ENCODE peak calls at places on chromosome 22, in five cellular contexts. One of them, this sample, is unnamed.

GRCh38 chr22:45319319-45319675 is 9.6 kb downstream of the FAM118A start:
- DNase-seq in A549: no peak
- DNase-seq in upper lobe of right lung: no peak
- DNase-seq in esophagus muscularis mucosa: no peak
- DNase-seq in fibroblast of mammary gland: peak; percentile 62
- DNase-seq in this sample: no peak

GRCh38 chr22:44317163-44317455 is 4.4 kb upstream of the SHISAL1 start:
- DNase-seq in A549: no peak
- DNase-seq in upper lobe of right lung: no peak
- DNase-seq in esophagus muscularis mucosa: no peak
- DNase-seq in fibroblast of mammary gland: no peak
- DNase-seq in this sample: no peak

GRCh38 chr22:31846161-31847115 is 92.6 kb downstream of the DEPDC5 start:
- DNase-seq in A549: peak; percentile 20
- DNase-seq in upper lobe of right lung: no peak
- DNase-seq in esophagus muscularis mucosa: no peak
- DNase-seq in fibroblast of mammary gland: peak; percentile 57
- DNase-seq in this sample: no peak

GRCh38 chr22:23288301-23289129 is 108.2 kb downstream of the BCR start:
- DNase-seq in A549: no peak
- DNase-seq in upper lobe of right lung: no peak
- DNase-seq in esophagus muscularis mucosa: no peak
- DNase-seq in fibroblast of mammary gland: no peak
- DNase-seq in this sample: no peak

GRCh38 chr22:39297490-39298193 is 21.8 kb downstream of the RPL3 start:
- DNase-seq in A549: no peak
- DNase-seq in upper lobe of right lung: no peak
- DNase-seq in esophagus muscularis mucosa: no peak
- DNase-seq in fibroblast of mammary gland: no peak
- DNase-seq in this sample: no peak

GRCh38 chr22:44632823-44633478 is 69.1 kb upstream of the PRR5 start:
- DNase-seq in A549: no peak
- DNase-seq in upper lobe of right lung: no peak
- DNase-seq in esophagus muscularis mucosa: peak; percentile 80
- DNase-seq in fibroblast of mammary gland: no peak
- DNase-seq in this sample: no peak

GRCh38 chr22:43288807-43289417 is 54.3 kb downstream of the SCUBE1 start:
- DNase-seq in A549: no peak
- DNase-seq in upper lobe of right lung: no peak
- DNase-seq in esophagus muscularis mucosa: no peak
- DNase-seq in fibroblast of mammary gland: no peak
- DNase-seq in this sample: no peak

GRCh38 chr22:47366026-47366767 is 603.7 kb downstream of the TBC1D22A start:
- DNase-seq in A549: no peak
- DNase-seq in upper lobe of right lung: no peak
- DNase-seq in esophagus muscularis mucosa: no peak
- DNase-seq in fibroblast of mammary gland: no peak
- DNase-seq in this sample: no peak

GRCh38 chr22:48405741-48406140 is 1421.9 kb downstream of the BRD1 start:
- DNase-seq in A549: peak; percentile 95
- DNase-seq in upper lobe of right lung: no peak
- DNase-seq in esophagus muscularis mucosa: no peak
- DNase-seq in fibroblast of mammary gland: peak; percentile 1
- DNase-seq in this sample: no peak

GRCh38 chr22:28052818-28053217 is 133.8 kb upstream of the PITPNB start:
- DNase-seq in A549: no peak
- DNase-seq in upper lobe of right lung: no peak
- DNase-seq in esophagus muscularis mucosa: no peak
- DNase-seq in fibroblast of mammary gland: no peak
- DNase-seq in this sample: no peak

GRCh38 chr22:26550498-26551033 is 38.3 kb upstream of the TFIP11 start:
- DNase-seq in A549: no peak
- DNase-seq in upper lobe of right lung: peak; percentile 86
- DNase-seq in esophagus muscularis mucosa: no peak
- DNase-seq in fibroblast of mammary gland: peak; percentile 92
- DNase-seq in this sample: no peak

GRCh38 chr22:35547993-35548761 is 7.5 kb downstream of the RASD2 start:
- DNase-seq in A549: no peak
- DNase-seq in upper lobe of right lung: no peak
- DNase-seq in esophagus muscularis mucosa: no peak
- DNase-seq in fibroblast of mammary gland: no peak
- DNase-seq in this sample: no peak

GRCh38 chr22:33678523-33678922 is 241.8 kb downstream of the LARGE1 start:
- DNase-seq in A549: no peak
- DNase-seq in upper lobe of right lung: no peak
- DNase-seq in esophagus muscularis mucosa: no peak
- DNase-seq in fibroblast of mammary gland: no peak
- DNase-seq in this sample: no peak

GRCh38 chr22:42363851-42364250 is 68.4 kb downstream of the NFAM1 start:
- DNase-seq in A549: no peak
- DNase-seq in upper lobe of right lung: no peak
- DNase-seq in esophagus muscularis mucosa: no peak
- DNase-seq in fibroblast of mammary gland: no peak
- DNase-seq in this sample: no peak

GRCh38 chr22:43293661-43294392 is 49.3 kb downstream of the SCUBE1 start:
- DNase-seq in A549: peak; percentile 73
- DNase-seq in upper lobe of right lung: peak; percentile 80
- DNase-seq in esophagus muscularis mucosa: peak; percentile 96
- DNase-seq in fibroblast of mammary gland: peak; percentile 62
- DNase-seq in this sample: peak; percentile 24

GRCh38 chr22:19957445-19957844 is 15.8 kb upstream of the TXNRD2 start:
- DNase-seq in A549: no peak
- DNase-seq in upper lobe of right lung: no peak
- DNase-seq in esophagus muscularis mucosa: no peak
- DNase-seq in fibroblast of mammary gland: no peak
- DNase-seq in this sample: no peak

GRCh38 chr22:43476341-43476740 is 64.5 kb downstream of the MPPED1 start:
- DNase-seq in A549: peak; percentile 34
- DNase-seq in upper lobe of right lung: no peak
- DNase-seq in esophagus muscularis mucosa: no peak
- DNase-seq in fibroblast of mammary gland: no peak
- DNase-seq in this sample: no peak

GRCh38 chr22:26542831-26543230 is 30.6 kb upstream of the TFIP11 start:
- DNase-seq in A549: no peak
- DNase-seq in upper lobe of right lung: no peak
- DNase-seq in esophagus muscularis mucosa: no peak
- DNase-seq in fibroblast of mammary gland: no peak
- DNase-seq in this sample: no peak

GRCh38 chr22:28771195-28771791 is 1.2 kb upstream of the CCDC117 start:
- DNase-seq in A549: peak; percentile 23
- DNase-seq in upper lobe of right lung: no peak
- DNase-seq in esophagus muscularis mucosa: no peak
- DNase-seq in fibroblast of mammary gland: no peak
- DNase-seq in this sample: peak; percentile 86

GRCh38 chr22:40043086-40043485 is 48.3 kb downstream of the FAM83F start:
- DNase-seq in A549: no peak
- DNase-seq in upper lobe of right lung: no peak
- DNase-seq in esophagus muscularis mucosa: no peak
- DNase-seq in fibroblast of mammary gland: peak; percentile 76
- DNase-seq in this sample: peak; percentile 50

GRCh38 chr22:44802071-44802700 is 49.8 kb downstream of the ARHGAP8 start:
- DNase-seq in A549: no peak
- DNase-seq in upper lobe of right lung: no peak
- DNase-seq in esophagus muscularis mucosa: no peak
- DNase-seq in fibroblast of mammary gland: no peak
- DNase-seq in this sample: no peak

GRCh38 chr22:19645391-19645790 is 68.9 kb upstream of the SEPTIN5 start:
- DNase-seq in A549: no peak
- DNase-seq in upper lobe of right lung: no peak
- DNase-seq in esophagus muscularis mucosa: no peak
- DNase-seq in fibroblast of mammary gland: no peak
- DNase-seq in this sample: no peak

GRCh38 chr22:27186643-27187042 is 529.3 kb downstream of the MIAT start:
- DNase-seq in A549: no peak
- DNase-seq in upper lobe of right lung: no peak
- DNase-seq in esophagus muscularis mucosa: no peak
- DNase-seq in fibroblast of mammary gland: no peak
- DNase-seq in this sample: no peak

GRCh38 chr22:32803020-32803758 is 1.7 kb downstream of the TIMP3 start:
- DNase-seq in A549: no peak
- DNase-seq in upper lobe of right lung: no peak
- DNase-seq in esophagus muscularis mucosa: no peak
- DNase-seq in fibroblast of mammary gland: peak; percentile 68
- DNase-seq in this sample: peak; percentile 76

GRCh38 chr22:47192651-47193437 is 430.4 kb downstream of the TBC1D22A start:
- DNase-seq in A549: peak; percentile 74
- DNase-seq in upper lobe of right lung: peak; percentile 61
- DNase-seq in esophagus muscularis mucosa: no peak
- DNase-seq in fibroblast of mammary gland: no peak
- DNase-seq in this sample: no peak

GRCh38 chr22:50705851-50706351 is 32.1 kb upstream of the ACR start:
- DNase-seq in A549: no peak
- DNase-seq in upper lobe of right lung: peak; percentile 65
- DNase-seq in esophagus muscularis mucosa: no peak
- DNase-seq in fibroblast of mammary gland: no peak
- DNase-seq in this sample: no peak

GRCh38 chr22:43390166-43390565 is 21.6 kb upstream of the MPPED1 start:
- DNase-seq in A549: no peak
- DNase-seq in upper lobe of right lung: no peak
- DNase-seq in esophagus muscularis mucosa: no peak
- DNase-seq in fibroblast of mammary gland: no peak
- DNase-seq in this sample: no peak

GRCh38 chr22:33605686-33606085 is 314.6 kb downstream of the LARGE1 start:
- DNase-seq in A549: no peak
- DNase-seq in upper lobe of right lung: no peak
- DNase-seq in esophagus muscularis mucosa: no peak
- DNase-seq in fibroblast of mammary gland: no peak
- DNase-seq in this sample: no peak

GRCh38 chr22:37308385-37309200 is 26.3 kb downstream of the CYTH4 start:
- DNase-seq in A549: no peak
- DNase-seq in upper lobe of right lung: no peak
- DNase-seq in esophagus muscularis mucosa: no peak
- DNase-seq in fibroblast of mammary gland: no peak
- DNase-seq in this sample: no peak
- H3K4me3 ChIP-seq in A549: no peak overlapping the region
- H3K4me3 ChIP-seq in upper lobe of right lung: no peak overlapping the region
- H3K4me3 ChIP-seq in esophagus muscularis mucosa: no peak overlapping the region
- H3K4me3 ChIP-seq in fibroblast of mammary gland: no peak overlapping the region
- H3K4me3 ChIP-seq in this sample: no peak overlapping the region

GRCh38 chr22:30694171-30694637 is 470 bp upstream of the OSBP2 start:
- DNase-seq in A549: peak; percentile 63
- DNase-seq in upper lobe of right lung: peak; percentile 88
- DNase-seq in esophagus muscularis mucosa: no peak
- DNase-seq in fibroblast of mammary gland: peak; percentile 28
- DNase-seq in this sample: peak; percentile 43

GRCh38 chr22:30695351-30695762 is 683 bp downstream of the OSBP2 start:
- DNase-seq in A549: no peak
- DNase-seq in upper lobe of right lung: no peak
- DNase-seq in esophagus muscularis mucosa: no peak
- DNase-seq in fibroblast of mammary gland: no peak
- DNase-seq in this sample: no peak

GRCh38 chr22:30695871-30696655 is 1.4 kb downstream of the OSBP2 start:
- DNase-seq in A549: no peak
- DNase-seq in upper lobe of right lung: no peak
- DNase-seq in esophagus muscularis mucosa: no peak
- DNase-seq in fibroblast of mammary gland: no peak
- DNase-seq in this sample: no peak

GRCh38 chr22:30697975-30698374 is 3.3 kb downstream of the OSBP2 start:
- DNase-seq in A549: no peak
- DNase-seq in upper lobe of right lung: peak; percentile 32
- DNase-seq in esophagus muscularis mucosa: no peak
- DNase-seq in fibroblast of mammary gland: no peak
- DNase-seq in this sample: no peak

DNA sequence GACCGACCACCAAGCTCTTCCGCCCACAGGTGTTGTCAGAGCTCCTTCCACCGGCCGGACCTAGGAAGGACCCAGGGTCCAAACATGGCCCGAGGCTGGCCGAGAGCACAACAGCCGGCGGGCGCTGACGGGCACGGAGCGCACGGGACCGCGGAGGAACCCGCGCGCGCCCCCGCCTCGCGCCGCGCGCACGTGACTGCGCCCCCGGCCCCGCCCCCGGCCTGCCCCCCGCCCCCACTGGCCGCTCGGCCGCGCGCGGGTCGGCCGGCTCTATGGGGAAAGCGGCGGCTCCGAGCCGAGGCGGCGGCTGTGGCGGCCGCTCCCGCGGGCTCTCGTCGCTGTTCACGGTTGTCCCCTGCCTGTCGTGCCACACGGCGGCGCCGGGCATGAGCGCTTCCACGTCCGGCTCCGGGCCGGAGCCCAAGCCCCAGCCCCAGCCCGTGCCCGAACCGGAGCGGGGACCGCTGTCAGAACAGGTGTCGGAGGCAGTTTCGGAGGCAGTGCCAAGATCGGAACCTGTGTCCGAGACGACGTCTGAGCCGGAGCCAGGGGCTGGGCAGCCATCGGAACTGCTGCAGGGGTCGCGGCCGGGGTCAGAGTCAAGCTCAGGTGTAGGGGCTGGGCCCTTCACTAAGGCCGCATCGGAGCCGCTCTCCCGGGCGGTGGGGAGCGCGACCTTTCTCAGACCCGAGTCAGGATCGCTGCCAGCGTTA is at the start of gene OSBP2:
- DNase-seq in A549: peak; percentile 9
- DNase-seq in upper lobe of right lung: peak; percentile 76
- DNase-seq in esophagus muscularis mucosa: no peak
- DNase-seq in fibroblast of mammary gland: no peak
- DNase-seq in this sample: peak; percentile 8
- TF ChIP-seq CTCF in A549: no peak
- TF ChIP-seq CTCF in upper lobe of right lung: no peak
- TF ChIP-seq CTCF in esophagus muscularis mucosa: no peak
- TF ChIP-seq CTCF in fibroblast of mammary gland: no peak
- TF ChIP-seq CTCF in this sample: no peak

GRCh38 chr22:49656291-49656851 is 171.3 kb downstream of the BRD1 start:
- DNase-seq in A549: no peak
- DNase-seq in upper lobe of right lung: peak; percentile 59
- DNase-seq in esophagus muscularis mucosa: no peak
- DNase-seq in fibroblast of mammary gland: no peak
- DNase-seq in this sample: no peak
- H3K4me3 ChIP-seq in A549: no peak overlapping the region
- H3K4me3 ChIP-seq in upper lobe of right lung: peak overlapping the region; percentile 64
- H3K4me3 ChIP-seq in esophagus muscularis mucosa: peak overlapping the region; percentile 44
- H3K4me3 ChIP-seq in fibroblast of mammary gland: no peak overlapping the region
- H3K4me3 ChIP-seq in this sample: no peak overlapping the region

DNA sequence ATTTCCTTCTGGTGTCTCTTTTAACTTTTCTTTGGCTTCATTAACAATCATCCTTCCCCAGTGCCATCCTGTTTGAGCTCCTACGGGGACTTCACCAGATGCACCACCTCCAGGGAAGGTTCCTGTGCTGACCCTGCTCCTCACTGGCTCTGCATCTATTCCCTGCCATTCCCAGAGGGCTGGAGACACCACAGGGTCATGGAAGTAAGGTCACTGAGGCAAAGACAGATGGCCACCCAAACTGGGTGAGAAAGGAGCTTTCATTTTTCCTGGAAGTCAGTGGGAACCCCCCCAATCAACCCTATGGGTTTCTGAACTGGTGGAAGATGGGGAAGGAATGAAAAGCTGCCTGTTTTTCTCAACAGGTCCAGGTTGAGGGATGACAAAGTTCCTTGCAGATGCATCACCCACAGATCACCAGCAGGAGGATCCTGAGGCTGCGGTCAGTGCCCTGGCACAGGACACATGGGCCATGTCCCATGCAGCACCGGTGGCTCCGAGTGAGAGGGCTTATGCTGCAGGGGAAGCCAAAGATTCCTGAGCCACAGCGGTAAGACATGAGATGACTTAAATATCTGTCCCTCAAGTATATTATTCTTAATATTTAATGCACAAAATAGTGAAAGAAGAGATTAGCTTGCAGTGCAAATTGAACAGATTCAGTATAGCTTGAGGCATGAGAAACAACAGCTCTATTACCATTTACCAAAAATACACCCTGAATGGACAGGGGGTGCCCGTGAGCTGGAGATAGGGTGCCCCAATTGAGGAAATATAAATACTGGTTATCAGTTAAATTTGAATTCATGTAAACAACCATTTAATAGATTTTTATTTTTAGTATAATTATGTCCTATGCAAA is 73.0 kb upstream of the VPREB1 start:
- DNase-seq in A549: peak; percentile 52
- DNase-seq in upper lobe of right lung: no peak
- DNase-seq in esophagus muscularis mucosa: peak; percentile 90
- DNase-seq in fibroblast of mammary gland: peak; percentile 13
- DNase-seq in this sample: peak; percentile 17
- TF ChIP-seq CTCF in A549: no peak
- TF ChIP-seq CTCF in upper lobe of right lung: no peak
- TF ChIP-seq CTCF in esophagus muscularis mucosa: no peak
- TF ChIP-seq CTCF in fibroblast of mammary gland: peak; percentile 33
- TF ChIP-seq CTCF in this sample: peak; percentile 51